ENCODE peak calls at places on chromosomes 4 and X, in seven cellular contexts. O is ascending aorta, M is HCT116, V is cardiac muscle cell, G is H9, R is heart left ventricle, E is astrocyte. Q is an unnamed sample.

GRCh38 chr4:66294626-66295025 is 624.3 kb upstream of the EPHA5 start:
- DNase-seq in E (peak), R (no peak), G (no peak), M (no peak), O (no peak), V (no peak), Q (no peak)

GRCh38 chr4:122329876-122330595 is 48.8 kb upstream of the ADAD1 start:
- DNase-seq in E (peak), V (no peak), O (no peak), R (no peak), G (no peak), M (no peak), Q (no peak)

GRCh38 chrX:65755786-65756185 is 88.3 kb downstream of the MSN start:
- DNase-seq in E (no peak), G (no peak), M (no peak), R (no peak), O (no peak), V (no peak), Q (no peak)

GRCh38 chr4:86878640-86879039 is 13.6 kb downstream of the C4orf36 start:
- DNase-seq in R (no peak), M (no peak), V (no peak), E (no peak), G (no peak), O (no peak), Q (no peak)

GRCh38 chr4:152224223-152224622 is 311.7 kb downstream of the FBXW7 start:
- DNase-seq in E (no peak), R (no peak), M (no peak), G (no peak), V (no peak), O (no peak), Q (no peak)

GRCh38 chr4:83387922-83388676 is 53.5 kb upstream of the HPSE start:
- DNase-seq in M (no peak), G (no peak), V (no peak), O (no peak), E (no peak), R (no peak), Q (no peak)

GRCh38 chrX:85084770-85085393 is 81.2 kb downstream of the APOOL start:
- DNase-seq in G (no peak), E (peak), V (peak), M (peak), R (no peak), O (no peak), Q (no peak)

GRCh38 chr4:108342325-108342986 is 173.7 kb upstream of the LEF1 start:
- DNase-seq in V (no peak), E (no peak), O (no peak), G (no peak), M (no peak), R (no peak), Q (no peak)

GRCh38 chr4:77072195-77072753 is 3.5 kb downstream of the CCNI start:
- DNase-seq in V (no peak), E (no peak), M (no peak), O (no peak), G (no peak), R (no peak), Q (peak)

GRCh38 chr4:139455187-139455586 is 1.3 kb downstream of the RAB33B start:
- DNase-seq in M (no peak), E (no peak), V (no peak), O (no peak), G (no peak), R (no peak), Q (no peak)

GRCh38 chr4:139458999-139459398 is 5.1 kb downstream of the RAB33B start:
- DNase-seq in E (no peak), R (no peak), V (no peak), M (no peak), O (no peak), G (no peak), Q (no peak)

GRCh38 chr4:139458543-139458942 is 4.6 kb downstream of the RAB33B start:
- DNase-seq in E (no peak), V (no peak), G (no peak), R (no peak), M (no peak), O (no peak), Q (no peak)

GRCh38 chr4:139454646-139455045 is 725 bp downstream of the RAB33B start:
- DNase-seq in M (no peak), V (no peak), O (no peak), R (no peak), E (no peak), G (no peak), Q (no peak)

DNA sequence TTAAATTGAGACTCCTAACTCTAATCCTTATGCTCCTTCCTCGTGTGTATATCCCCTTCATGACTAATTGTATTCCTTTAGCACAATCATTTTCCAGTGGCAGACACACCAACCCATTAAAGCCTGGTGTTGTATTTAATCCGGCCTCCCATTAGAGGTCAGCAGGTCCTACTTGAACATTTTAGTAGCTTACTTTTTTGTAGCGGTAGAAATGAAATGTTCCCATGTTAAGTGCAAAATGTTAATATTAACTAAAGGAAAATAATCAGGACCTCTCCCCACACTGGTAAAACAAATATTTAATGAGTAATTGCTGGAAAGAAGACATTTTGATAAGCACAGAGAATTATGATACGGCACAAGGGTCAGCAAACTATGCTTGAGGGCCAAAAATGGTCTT is 3.4 kb downstream of the RAB33B start:
- DNase-seq in O (no peak), M (no peak), G (no peak), E (no peak), V (no peak), R (no peak), Q (no peak)
- TF ChIP-seq CTCF in O (no peak), M (no peak), G (no peak), E (no peak), V (no peak), R (no peak), Q (no peak)

DNA sequence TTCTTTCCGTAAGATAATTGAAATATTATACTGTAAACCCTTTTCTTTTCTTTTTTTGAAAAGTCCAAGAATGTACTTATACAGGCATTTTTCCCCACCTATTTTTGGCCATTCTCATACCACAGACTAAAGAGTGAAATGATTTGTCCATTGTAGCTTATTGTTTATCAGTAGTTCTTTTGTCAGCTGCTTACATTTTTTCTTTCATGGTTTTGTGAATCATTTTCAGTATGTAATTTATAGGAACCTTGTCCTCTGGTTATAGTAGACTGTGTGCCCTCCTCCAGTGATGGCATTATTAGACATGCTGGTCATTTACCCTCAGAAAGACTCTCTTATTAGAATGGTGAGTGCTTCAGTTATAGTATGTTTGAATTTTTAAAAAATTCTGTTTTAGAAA is 56.7 kb downstream of the CCKAR start:
- DNase-seq in E (peak), G (no peak), V (no peak), M (no peak), R (no peak), O (no peak), Q (no peak)
- H3K27ac ChIP-seq in E (no peak), G (no peak), V (no peak), M (no peak), R (no peak), O (no peak), Q (no peak)

GRCh38 chrX:23634181-23634580 is 33.1 kb upstream of the PRDX4 start:
- DNase-seq in R (no peak), M (no peak), O (no peak), E (no peak), V (no peak), G (no peak), Q (no peak)
- TF ChIP-seq CTCF in R (no peak), M (peak), O (no peak), E (peak), V (peak), G (peak), Q (no peak)

DNA sequence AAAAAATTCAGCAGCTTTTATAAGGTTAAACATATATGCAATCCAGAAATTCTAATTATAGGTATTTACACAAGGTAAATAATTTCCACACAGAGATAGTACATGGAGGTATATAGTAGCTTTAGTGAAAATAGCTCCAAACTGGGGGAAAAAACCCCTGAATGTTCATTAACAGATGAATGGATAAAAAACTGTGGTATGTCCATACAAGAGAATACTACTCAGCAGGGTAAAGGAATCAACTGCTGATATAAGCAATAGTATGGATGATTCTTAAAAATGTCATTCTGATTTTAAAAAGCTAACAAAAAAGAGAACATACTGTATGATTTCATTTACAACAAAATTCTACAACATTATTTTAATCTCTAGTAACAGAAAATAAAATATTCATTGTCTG is 37.2 kb upstream of the FRMD7 start:
- DNase-seq in O (no peak), G (no peak), E (no peak), M (no peak), V (no peak), R (no peak), Q (no peak)
- H3K27ac ChIP-seq in O (no peak), G (no peak), E (no peak), M (no peak), V (no peak), R (no peak), Q (no peak)

DNA sequence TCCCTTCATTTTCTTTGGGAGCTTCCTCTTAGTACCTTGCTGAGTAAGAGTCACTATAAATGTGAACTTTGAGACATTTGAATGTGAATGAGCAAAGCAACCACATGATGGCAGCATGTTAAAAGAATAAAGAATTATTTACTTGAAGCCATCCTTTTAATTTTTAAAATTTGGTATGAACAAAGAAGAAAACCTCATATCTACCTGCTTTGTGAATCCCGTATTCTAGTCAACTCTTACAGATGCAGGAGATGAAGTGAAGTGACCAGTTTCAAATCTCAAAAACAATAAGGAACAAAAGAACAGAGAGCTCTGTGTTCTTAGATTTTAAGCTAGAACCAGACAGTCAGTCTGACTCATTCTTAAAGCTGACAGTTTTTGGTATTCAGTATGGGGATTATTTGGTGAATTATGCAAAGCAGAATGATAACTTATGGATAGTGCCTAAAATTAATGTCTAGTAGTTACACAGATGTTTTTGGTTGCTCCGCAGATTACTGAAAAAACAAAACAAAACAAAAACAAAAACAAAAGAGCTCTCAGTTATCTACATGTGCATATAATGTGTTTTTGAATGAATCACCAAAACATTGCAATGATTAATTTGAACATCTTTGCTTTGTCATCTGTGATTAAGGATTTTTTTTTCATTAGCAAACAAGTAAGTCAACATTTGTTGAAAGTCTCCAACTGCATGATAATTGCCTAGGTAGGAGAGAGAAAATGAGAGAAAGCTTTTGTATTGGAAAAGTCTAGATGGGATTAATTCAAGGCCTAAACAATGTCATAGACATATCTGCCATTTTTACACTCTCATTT is 48.2 kb upstream of the H2AZ1 start:
- DNase-seq in M (peak), E (peak), R (no peak), O (no peak), V (peak), G (no peak), Q (no peak)
- TF ChIP-seq CTCF in M (peak), E (peak), R (peak), O (no peak), V (peak), G (peak), Q (no peak)

GRCh38 chrX:44871114-44871645 is 1.8 kb upstream of the KDM6A start:
- DNase-seq in E (no peak), M (no peak), V (no peak), O (no peak), G (no peak), R (peak), Q (no peak)
- H3K27ac ChIP-seq in E (no peak), M (no peak), V (peak), O (no peak), G (no peak), R (peak), Q (peak)

DNA sequence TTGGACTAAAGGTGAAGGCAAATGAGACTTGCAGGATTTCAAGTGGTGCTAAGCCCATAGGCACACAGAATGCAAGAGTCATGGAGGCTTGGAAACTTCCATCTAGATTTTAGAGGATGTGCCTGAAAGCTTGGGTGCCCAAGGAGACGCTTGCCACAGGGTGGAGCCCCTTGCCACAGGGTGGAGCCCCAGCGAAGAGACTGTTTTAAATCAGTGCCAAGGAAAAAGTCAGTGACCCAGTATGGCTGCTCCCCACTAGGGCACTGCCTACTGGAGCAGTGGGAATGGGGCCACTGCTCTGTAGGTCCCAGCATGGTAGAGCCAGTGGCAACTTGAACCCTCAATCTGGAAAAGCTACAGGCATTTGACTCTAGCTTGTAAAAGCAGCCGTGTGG is 794.2 kb upstream of the LCORL start:
- DNase-seq in M (no peak), V (no peak), E (no peak), R (no peak), G (no peak), O (no peak), Q (no peak)
- TF ChIP-seq CTCF in M (peak), V (no peak), E (no peak), R (no peak), G (peak), O (no peak), Q (no peak)

DNA sequence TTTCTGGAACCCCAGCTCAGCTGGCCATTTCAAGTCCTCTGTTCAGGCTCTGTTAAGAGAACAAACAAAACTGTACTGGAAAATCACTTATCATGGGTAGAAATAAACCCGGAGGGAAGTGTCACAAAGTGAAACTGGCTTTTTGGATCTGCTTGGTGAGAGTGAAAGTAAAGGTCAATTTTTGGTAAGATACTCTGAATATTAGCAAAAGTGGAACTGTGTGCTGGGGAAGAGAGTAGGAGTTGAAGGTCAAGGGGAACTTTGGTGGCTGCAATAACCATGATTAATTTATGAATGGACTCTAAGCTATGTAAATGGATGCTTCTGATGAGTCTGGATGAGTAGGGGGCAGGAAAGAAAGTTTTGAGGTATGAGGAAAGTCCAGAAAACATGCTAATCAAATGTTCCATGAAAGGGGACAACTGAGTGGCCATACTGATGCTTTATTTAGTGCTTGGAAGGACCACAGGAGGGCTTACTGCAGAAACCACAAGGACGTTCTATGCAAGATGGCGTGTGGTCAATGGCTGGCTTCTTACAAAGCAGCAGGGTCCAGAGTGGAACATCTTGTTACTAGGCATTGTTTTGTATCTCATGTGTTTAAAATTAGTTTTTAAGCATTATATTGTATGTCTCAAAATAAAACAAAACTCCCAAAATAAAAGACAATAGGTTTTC is 36.8 kb upstream of the TNIP3 start:
- DNase-seq in G (no peak), M (no peak), R (no peak), E (no peak), O (no peak), V (no peak), Q (no peak)
- H3K27ac ChIP-seq in G (no peak), M (no peak), R (no peak), E (no peak), O (no peak), V (no peak), Q (no peak)

DNA sequence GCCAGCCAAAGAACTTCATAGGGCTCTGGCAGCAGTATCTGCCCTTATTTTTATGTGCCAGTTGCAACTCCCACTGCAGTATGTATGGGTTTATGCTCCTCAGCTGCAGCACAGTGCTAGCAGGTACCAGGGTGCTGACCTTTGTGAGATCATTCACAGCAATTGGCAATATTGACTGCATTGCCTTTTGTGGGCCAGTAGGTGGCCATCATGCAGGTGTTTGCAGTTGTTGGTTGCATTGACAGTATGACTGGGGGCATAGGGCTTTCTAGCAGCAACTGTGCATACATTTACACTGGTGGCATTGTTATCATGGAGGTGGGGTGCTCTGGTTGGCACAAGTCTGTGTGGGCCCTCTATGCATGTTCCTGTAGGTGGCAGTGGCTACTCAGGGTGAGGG is 42.5 kb downstream of the FAAH2 start:
- DNase-seq in M (no peak), R (no peak), G (no peak), O (no peak), V (no peak), E (no peak), Q (no peak)
- TF ChIP-seq CTCF in M (peak), R (no peak), G (peak), O (no peak), V (no peak), E (no peak), Q (no peak)